ENCODE peak calls at places on chromosomes 4 and X, in ten cellular contexts. K, S, L, Z, F, V, R, X, G and W are unnamed samples.
A peak's percentile ranks its signal among the peaks of the same experiment; 100 is the strongest.

GRCh38 chrX:103157511-103158316 is 57.2 kb upstream of the BEX4 start:
- DNase-seq in K (no peak), S (peak; percentile 56), L (no peak), Z (no peak), F (no peak), V (peak; percentile 32), R (no peak), X (no peak), G (peak; percentile 15), W (peak; percentile 17)

GRCh38 chr4:72567821-72568620 is 1.0 kb downstream of the ADAMTS3 start:
- DNase-seq in K (peak; percentile 30), S (peak; percentile 81), L (peak; percentile 44), Z (peak; percentile 40), F (no peak), V (peak; percentile 88), R (peak; percentile 73), X (peak; percentile 87), G (no peak), W (peak; percentile 21)

GRCh38 chr4:150119492-150119891 is 41.2 kb downstream of the DCLK2 start:
- DNase-seq in K (no peak), S (peak; percentile 52), L (no peak), Z (no peak), F (no peak), V (peak; percentile 14), R (no peak), X (no peak), G (no peak), W (no peak)

GRCh38 chrX:33607042-33607595 is 395.8 kb upstream of the DMD start:
- DNase-seq in K (no peak), S (no peak), L (no peak), Z (no peak), F (no peak), V (no peak), R (no peak), X (peak; percentile 60), G (no peak), W (no peak)

GRCh38 chrX:110698696-110699095 is 96.9 kb downstream of the CHRDL1 start:
- DNase-seq in K (no peak), S (no peak), L (no peak), Z (no peak), F (no peak), V (no peak), R (no peak), X (no peak), G (no peak), W (no peak)

GRCh38 chr4:134028411-134028810 is 173.2 kb downstream of the PABPC4L start:
- DNase-seq in K (no peak), S (no peak), L (no peak), Z (no peak), F (no peak), V (no peak), R (no peak), X (no peak), G (no peak), W (no peak)

GRCh38 chrX:48512371-48512935 is 3.7 kb downstream of the PORCN start:
- DNase-seq in K (no peak), S (no peak), L (no peak), Z (no peak), F (no peak), V (no peak), R (no peak), X (peak; percentile 52), G (no peak), W (no peak)

GRCh38 chr4:112589207-112589606 is 47.5 kb downstream of the ZGRF1 start:
- DNase-seq in K (no peak), S (peak; percentile 36), L (no peak), Z (no peak), F (no peak), V (no peak), R (no peak), X (no peak), G (no peak), W (no peak)

GRCh38 chr4:121185960-121186359 is 21.8 kb upstream of the TNIP3 start:
- DNase-seq in K (no peak), S (no peak), L (no peak), Z (no peak), F (no peak), V (no peak), R (no peak), X (no peak), G (no peak), W (no peak)

GRCh38 chr4:2859514-2859913 is 15.9 kb downstream of the ADD1 start:
- DNase-seq in K (no peak), S (no peak), L (no peak), Z (no peak), F (no peak), V (no peak), R (no peak), X (no peak), G (peak; percentile 69), W (no peak)

GRCh38 chr4:47442980-47443379 is 20.5 kb downstream of the COMMD8 start:
- DNase-seq in K (peak; percentile 10), S (no peak), L (no peak), Z (no peak), F (no peak), V (no peak), R (no peak), X (no peak), G (peak; percentile 22), W (no peak)

GRCh38 chrX:71492086-71493065 is 40.5 kb upstream of the OGT start:
- DNase-seq in K (no peak), S (peak; percentile 41), L (no peak), Z (peak; percentile 56), F (no peak), V (no peak), R (peak; percentile 49), X (peak; percentile 82), G (no peak), W (peak; percentile 21)

GRCh38 chr4:17636696-17637351 is 22.4 kb downstream of the MED28 start:
- DNase-seq in K (peak; percentile 21), S (peak; percentile 75), L (peak; percentile 37), Z (peak; percentile 69), F (no peak), V (peak; percentile 86), R (peak; percentile 78), X (peak; percentile 85), G (peak; percentile 81), W (peak; percentile 67)

GRCh38 chrX:102712216-102712966 is at the start of gene GPRASP2:
- DNase-seq in K (no peak), S (no peak), L (no peak), Z (peak; percentile 60), F (no peak), V (peak; percentile 48), R (peak; percentile 47), X (peak; percentile 83), G (no peak), W (no peak)

GRCh38 chrX:7925867-7926472 is 1.2 kb downstream of the PNPLA4 start:
- DNase-seq in K (no peak), S (peak; percentile 71), L (peak; percentile 18), Z (peak; percentile 28), F (peak; percentile 33), V (peak; percentile 71), R (peak; percentile 22), X (no peak), G (peak; percentile 62), W (no peak)

DNA sequence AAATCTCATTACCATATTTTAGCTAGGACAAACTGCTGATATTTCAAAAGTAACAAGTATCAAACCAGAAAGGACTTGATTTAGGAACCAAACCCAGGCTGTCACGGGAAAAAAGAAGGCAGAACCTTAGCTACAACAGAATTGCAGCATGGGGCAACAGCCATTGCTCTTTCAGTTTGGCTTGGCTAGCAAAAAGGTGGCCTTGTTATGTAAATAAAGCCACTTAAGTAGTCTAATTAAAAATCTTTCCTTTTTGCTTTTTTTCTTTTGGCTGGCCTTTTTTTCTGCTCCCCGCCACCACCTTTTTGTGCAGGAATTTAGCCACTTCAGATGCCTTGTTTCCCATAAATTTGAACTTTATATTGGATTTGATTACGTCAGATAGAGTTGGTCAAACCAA is 235.9 kb downstream of the CPXCR1 start:
- DNase-seq in K (no peak), S (no peak), L (no peak), Z (no peak), F (no peak), V (no peak), R (no peak), X (no peak), G (no peak), W (no peak)
- H3K27ac ChIP-seq in K (no peak overlapping the region), S (no peak overlapping the region), L (no peak overlapping the region), Z (no peak overlapping the region), F (no peak overlapping the region), V (no peak overlapping the region), R (no peak overlapping the region), X (no peak overlapping the region), G (no peak overlapping the region), W (no peak overlapping the region)

DNA sequence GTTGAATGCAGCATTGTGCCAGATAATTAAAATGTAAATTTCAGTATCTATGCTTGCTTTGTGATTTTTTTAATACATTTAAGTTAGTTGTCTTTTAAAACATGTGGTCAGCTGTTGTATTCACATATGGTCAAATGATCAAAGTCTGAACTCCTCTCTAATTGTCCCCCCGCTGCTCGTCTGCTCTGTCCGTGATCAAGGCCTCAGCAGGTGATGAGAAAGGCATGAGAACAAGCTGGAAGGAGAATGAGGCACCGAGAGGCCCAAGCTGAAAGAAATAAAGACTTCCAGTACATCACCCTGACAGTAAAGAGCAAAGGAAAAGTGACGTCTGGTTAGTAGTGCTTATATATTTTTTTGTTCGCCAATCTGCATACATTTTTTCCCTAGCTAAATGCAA is 181.3 kb downstream of the ZIC3 start:
- DNase-seq in K (no peak), S (no peak), L (no peak), Z (no peak), F (no peak), V (no peak), R (no peak), X (no peak), G (no peak), W (no peak)
- H3K27ac ChIP-seq in K (no peak overlapping the region), S (no peak overlapping the region), L (no peak overlapping the region), Z (no peak overlapping the region), F (no peak overlapping the region), V (no peak overlapping the region), R (no peak overlapping the region), X (no peak overlapping the region), G (no peak overlapping the region), W (no peak overlapping the region)

DNA sequence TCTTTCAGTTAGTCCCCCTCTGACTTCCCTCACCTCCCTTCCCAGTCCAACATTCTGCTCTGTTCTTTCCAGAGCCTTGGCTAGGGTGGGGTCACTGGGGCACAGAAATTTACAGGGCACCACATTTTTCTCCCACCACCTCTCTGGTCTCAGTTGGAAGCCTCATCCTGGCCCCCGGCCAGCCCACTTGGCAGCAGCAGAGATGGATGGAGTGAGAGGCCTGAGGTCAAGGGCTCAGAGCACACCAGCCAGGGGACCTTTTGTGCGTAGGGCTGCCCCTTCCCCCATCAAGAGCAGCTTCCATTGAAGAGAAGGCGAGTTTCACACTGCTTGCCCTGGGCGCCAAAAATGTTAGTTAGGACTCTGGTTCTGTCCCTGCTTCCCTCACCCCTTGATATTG is 230.9 kb downstream of the SOX3 start:
- DNase-seq in K (no peak), S (peak; percentile 20), L (no peak), Z (no peak), F (no peak), V (no peak), R (no peak), X (no peak), G (no peak), W (no peak)
- H3K27ac ChIP-seq in K (no peak overlapping the region), S (no peak overlapping the region), L (no peak overlapping the region), Z (no peak overlapping the region), F (no peak overlapping the region), V (no peak overlapping the region), R (no peak overlapping the region), X (no peak overlapping the region), G (no peak overlapping the region), W (no peak overlapping the region)

DNA sequence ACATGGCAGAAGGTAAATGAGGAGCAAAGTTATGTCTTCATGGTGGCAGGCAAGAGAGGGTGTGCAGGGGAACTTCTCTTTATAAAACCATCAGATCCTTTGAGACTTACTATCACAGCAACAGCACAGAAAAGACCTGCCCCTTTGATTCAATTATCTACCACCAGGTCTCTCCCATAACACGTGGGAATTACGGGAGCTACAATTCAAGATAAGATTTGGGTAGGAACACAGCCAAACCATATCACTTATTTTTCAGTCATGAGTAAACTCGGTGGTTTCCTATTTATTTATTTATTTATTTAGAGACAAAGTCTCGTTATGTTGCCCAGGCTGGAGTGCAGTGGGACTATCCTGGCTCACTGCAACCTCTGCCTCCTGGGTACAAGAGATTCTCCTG is 22.1 kb downstream of the CXCL1 start:
- DNase-seq in K (no peak), S (no peak), L (no peak), Z (no peak), F (no peak), V (no peak), R (no peak), X (no peak), G (no peak), W (no peak)
- H3K27ac ChIP-seq in K (no peak overlapping the region), S (no peak overlapping the region), L (no peak overlapping the region), Z (peak overlapping the region; percentile 41), F (no peak overlapping the region), V (peak overlapping the region; percentile 20), R (no peak overlapping the region), X (no peak overlapping the region), G (no peak overlapping the region), W (no peak overlapping the region)